ENCODE peak calls at places on chromosomes 6 and 20, in five cellular contexts. N is IMR-90, F is HepG2, H is H1, Y is K562. E is an unnamed sample.

GRCh38 chr6:135225911-135226310 is 44.8 kb downstream of the MYB start:
- DNase-seq in H (no peak), F (no peak), Y (no peak), N (no peak), E (no peak)

GRCh38 chr6:12262236-12263061 is 27.7 kb upstream of the EDN1 start:
- DNase-seq in H (no peak), N (no peak), F (no peak), Y (no peak), E (no peak)

GRCh38 chr6:85498596-85499258 is 48.8 kb downstream of the NT5E start:
- DNase-seq in N (peak), Y (no peak), H (no peak), F (peak), E (no peak)

GRCh38 chr6:15502451-15503345 is 160.1 kb downstream of the DTNBP1 start:
- DNase-seq in N (no peak), H (no peak), Y (no peak), F (no peak), E (no peak)

GRCh38 chr6:6723792-6724318 is 135.3 kb downstream of the LY86 start:
- DNase-seq in H (no peak), Y (no peak), F (peak), N (no peak), E (no peak)

GRCh38 chr20:29298759-29299613 is 1958.5 kb upstream of the DEFB115 start:
- DNase-seq in F (no peak), H (no peak), Y (no peak), N (no peak), E (no peak)

GRCh38 chr20:19120011-19120410 is 92.4 kb upstream of the SLC24A3 start:
- DNase-seq in Y (no peak), F (no peak), H (no peak), N (no peak), E (no peak)

GRCh38 chr6:15904651-15905376 is 224.1 kb upstream of the MYLIP start:
- DNase-seq in Y (no peak), F (no peak), H (no peak), N (no peak), E (no peak)

GRCh38 chr20:59816146-59816743 is 117.2 kb downstream of the SYCP2 start:
- DNase-seq in N (no peak), F (no peak), H (no peak), Y (no peak), E (no peak)

GRCh38 chr6:140669321-140669720 is 1294.9 kb upstream of the CITED2 start:
- DNase-seq in N (peak), F (no peak), Y (no peak), H (no peak), E (no peak)

GRCh38 chr20:17169575-17170136 is 57.2 kb upstream of the PCSK2 start:
- DNase-seq in H (no peak), Y (no peak), N (no peak), F (peak), E (no peak)

GRCh38 chr6:28489366-28490190 is 26.0 kb downstream of the GPX6 start:
- DNase-seq in H (peak), N (peak), Y (peak), F (peak), E (peak)

GRCh38 chr20:298755-299391 is 1.5 kb downstream of the ZCCHC3 start:
- DNase-seq in F (no peak), H (no peak), Y (no peak), N (no peak), E (no peak)

GRCh38 chr6:56417823-56418222 is 170.4 kb upstream of the COL21A1 start:
- DNase-seq in N (no peak), F (peak), H (no peak), Y (no peak), E (no peak)

GRCh38 chr20:44496976-44497375 is 21.3 kb downstream of the TTPAL start:
- DNase-seq in H (no peak), N (peak), F (no peak), Y (no peak), E (peak)

GRCh38 chr20:19710336-19710721 is 47.7 kb upstream of the RIN2 start:
- DNase-seq in Y (no peak), F (no peak), N (no peak), H (no peak), E (peak)

GRCh38 chr6:4612636-4613171 is 163.5 kb upstream of the CDYL start:
- DNase-seq in Y (no peak), H (no peak), F (no peak), N (peak), E (no peak)

GRCh38 chr6:6995328-6995727 is 112.4 kb upstream of the RREB1 start:
- DNase-seq in Y (no peak), H (no peak), N (peak), F (no peak), E (no peak)

GRCh38 chr6:106972500-106972899 is 2.0 kb downstream of the CD24 start:
- DNase-seq in N (no peak), H (no peak), F (no peak), Y (no peak), E (peak)

GRCh38 chr6:112879920-112880413 is 532.8 kb downstream of the RFPL4B start:
- DNase-seq in H (peak), F (peak), Y (peak), N (no peak), E (no peak)

GRCh38 chr20:25676164-25676809 is 20.4 kb downstream of the ZNF337 start:
- DNase-seq in F (peak), H (no peak), N (peak), Y (no peak), E (peak)

GRCh38 chr6:110664933-110665332 is 150.3 kb downstream of the CDK19 start:
- DNase-seq in F (no peak), H (no peak), Y (no peak), N (peak), E (no peak)

GRCh38 chr6:86500035-86500434 is 437.3 kb upstream of the HTR1E start:
- DNase-seq in N (no peak), H (no peak), F (no peak), Y (no peak), E (no peak)

GRCh38 chr6:122749451-122750050 is 30.0 kb upstream of the FABP7 start:
- DNase-seq in F (no peak), N (no peak), Y (no peak), H (no peak), E (no peak)

GRCh38 chr6:18509871-18510643 is 122.9 kb downstream of the RNF144B start:
- DNase-seq in Y (peak), N (no peak), F (no peak), H (no peak), E (no peak)
- TF ChIP-seq USF2 in Y (peak), N (peak), F (no peak), H (no peak), E (no peak)

GRCh38 chr20:38046572-38046971 is 13.0 kb downstream of the RPRD1B start:
- DNase-seq in Y (no peak), F (no peak), H (no peak), N (no peak), E (no peak)
- TF ChIP-seq MAFK in Y (no peak), F (no peak), H (no peak), N (no peak), E (no peak)

DNA sequence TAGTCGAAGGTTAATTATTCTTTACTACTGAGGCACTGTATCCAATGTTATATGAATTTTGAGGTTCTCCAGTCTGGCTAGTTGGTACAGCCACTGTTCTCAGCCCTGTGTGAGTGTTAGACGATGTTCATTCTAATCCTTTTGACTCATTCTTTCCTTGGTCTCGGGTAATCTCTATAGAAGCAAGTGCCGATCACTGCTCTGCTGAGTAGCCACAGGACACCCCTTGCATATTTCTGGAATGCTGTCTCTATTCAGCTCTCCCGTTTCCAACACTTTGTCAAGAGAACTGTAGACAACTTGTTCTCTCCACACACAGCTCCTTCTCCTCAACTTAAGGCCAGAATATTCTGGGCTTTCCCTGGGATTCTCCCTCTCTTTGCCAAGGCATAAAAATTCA is 42.4 kb upstream of the PLCB1 start:
- DNase-seq in N (no peak), F (no peak), Y (no peak), H (no peak), E (no peak)
- TF ChIP-seq RFX5 in N (no peak), F (no peak), Y (no peak), H (no peak), E (no peak)

GRCh38 chr6:75930954-75931689 is 141.3 kb downstream of the IMPG1 start:
- DNase-seq in H (no peak), F (no peak), N (peak), Y (no peak), E (no peak)

GRCh38 chr6:75933387-75933975 is 139.0 kb downstream of the IMPG1 start:
- DNase-seq in N (no peak), F (peak), H (no peak), Y (no peak), E (no peak)

GRCh38 chr6:75935473-75935793 is 137.0 kb downstream of the IMPG1 start:
- DNase-seq in F (no peak), N (no peak), H (no peak), Y (no peak), E (no peak)

GRCh38 chr6:75934643-75935472 is 137.6 kb downstream of the IMPG1 start:
- DNase-seq in H (peak), Y (peak), N (peak), F (peak), E (peak)

DNA sequence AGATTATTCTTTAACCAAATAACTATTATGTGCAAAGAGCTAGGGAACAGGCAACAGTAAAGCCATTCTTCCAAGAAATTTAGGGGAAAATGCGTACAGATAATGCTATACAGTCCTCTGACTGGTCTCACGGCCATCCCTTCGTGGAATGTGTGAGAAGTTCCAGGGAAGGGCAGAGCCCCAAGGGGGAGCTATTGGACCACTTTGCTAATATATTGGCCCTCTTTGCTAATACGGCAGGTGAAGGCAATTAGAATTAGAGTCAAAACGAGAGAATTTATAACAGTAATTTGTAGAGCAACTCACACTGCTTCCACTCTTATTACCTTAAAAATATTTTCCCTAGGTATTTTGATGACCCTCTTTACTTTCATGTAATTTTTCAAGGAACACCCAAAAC is 140.4 kb downstream of the IMPG1 start:
- DNase-seq in F (peak), H (peak), Y (peak), N (peak), E (peak)
- TF ChIP-seq USF2 in F (no peak), H (no peak), Y (no peak), N (no peak), E (no peak)

DNA sequence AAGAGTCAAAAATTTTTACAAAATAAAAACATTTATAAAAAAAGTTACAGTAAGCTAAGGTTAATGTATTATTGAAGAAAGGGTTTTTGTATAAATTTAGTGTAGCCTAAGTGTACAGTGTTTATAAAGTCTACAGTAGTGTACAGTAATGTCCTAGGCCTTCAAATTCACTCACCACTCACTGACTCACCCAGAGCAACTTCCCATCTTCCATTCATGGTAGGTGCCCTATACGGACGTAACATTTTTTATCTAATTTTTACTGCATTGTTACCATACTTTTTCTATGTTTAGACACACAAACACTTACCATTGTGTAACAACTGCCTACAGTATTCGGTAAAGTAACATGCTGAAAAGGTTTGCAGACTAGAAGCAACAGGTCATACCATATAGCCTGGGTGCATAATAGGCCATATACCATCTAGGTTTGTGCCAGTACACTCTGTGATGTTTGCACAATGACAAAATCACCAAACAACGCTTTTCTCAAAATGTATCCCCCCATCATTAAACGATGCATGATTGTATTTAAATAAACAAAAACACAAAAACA is 6.0 kb downstream of the MTFR2 start:
- DNase-seq in H (no peak), F (no peak), Y (no peak), N (peak), E (no peak)
- TF ChIP-seq MAFK in H (no peak), F (no peak), Y (no peak), N (no peak), E (no peak)

GRCh38 chr6:36751091-36751490 is 53.5 kb downstream of the RAB44 start:
- DNase-seq in H (no peak), N (peak), F (no peak), Y (no peak), E (no peak)
- TF ChIP-seq RFX5 in H (no peak), N (no peak), F (no peak), Y (no peak), E (no peak)

GRCh38 chr20:46774943-46775560 is 65.6 kb downstream of the SLC2A10 start:
- DNase-seq in N (no peak), F (no peak), Y (no peak), H (no peak), E (no peak)

GRCh38 chr20:46770330-46771194 is 61.1 kb downstream of the SLC2A10 start:
- DNase-seq in Y (no peak), N (peak), F (no peak), H (no peak), E (no peak)

GRCh38 chr20:46771195-46771588 is 61.7 kb downstream of the SLC2A10 start:
- DNase-seq in F (no peak), H (no peak), N (no peak), Y (no peak), E (no peak)

GRCh38 chr20:46773680-46774079 is 64.2 kb downstream of the SLC2A10 start:
- DNase-seq in N (no peak), Y (no peak), F (no peak), H (no peak), E (no peak)

DNA sequence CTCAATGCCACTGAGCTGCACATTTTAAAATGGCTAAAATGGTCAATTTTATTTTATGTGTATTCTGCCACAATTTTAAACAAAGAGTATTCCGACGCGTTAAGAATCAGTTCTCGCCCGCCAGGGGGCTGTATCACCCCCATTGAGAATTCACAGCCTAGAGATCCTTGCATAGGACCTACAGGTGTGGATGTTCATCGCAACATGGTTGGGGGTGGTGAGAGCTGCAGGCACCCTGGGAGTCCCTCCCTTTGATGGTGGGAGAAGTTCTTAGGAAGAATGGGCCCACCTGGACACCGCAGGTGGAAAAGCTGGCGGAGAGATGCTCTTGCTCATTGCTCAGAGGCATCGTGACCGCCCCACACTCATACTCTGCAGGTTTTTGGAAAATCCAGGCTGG is 63.5 kb downstream of the SLC2A10 start:
- DNase-seq in Y (peak), H (no peak), F (peak), N (no peak), E (no peak)
- TF ChIP-seq USF2 in Y (no peak), H (no peak), F (no peak), N (no peak), E (no peak)

DNA sequence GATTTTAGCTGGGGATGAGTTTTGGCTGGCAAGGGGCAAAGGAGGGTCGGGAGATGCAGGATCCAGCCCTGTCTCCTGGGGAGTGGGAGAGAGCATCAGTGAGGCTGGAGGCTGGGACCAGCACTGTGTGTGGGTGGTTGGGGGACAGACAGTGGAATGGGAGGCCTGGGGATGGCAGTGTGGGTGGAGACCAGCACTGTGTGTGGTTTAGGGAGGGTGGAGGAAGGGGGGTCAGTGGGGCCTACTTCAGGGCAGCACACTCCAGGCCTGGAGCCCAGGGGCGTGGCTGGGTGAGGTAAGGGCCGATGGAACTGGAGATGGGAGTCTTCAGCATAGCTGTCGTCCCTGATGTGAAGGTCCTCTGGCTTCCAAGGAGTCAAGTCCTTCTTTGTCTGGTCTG is 18.7 kb downstream of the KCNK17 start:
- DNase-seq in H (no peak), F (no peak), N (no peak), Y (peak), E (no peak)
- TF ChIP-seq MAFK in H (no peak), F (no peak), N (no peak), Y (no peak), E (no peak)

GRCh38 chr6:34964564-34964963 is 75.5 kb downstream of the ANKS1A start:
- DNase-seq in F (no peak), Y (no peak), H (no peak), N (no peak), E (no peak)
- TF ChIP-seq RFX5 in F (no peak), Y (no peak), H (no peak), N (no peak), E (no peak)

DNA sequence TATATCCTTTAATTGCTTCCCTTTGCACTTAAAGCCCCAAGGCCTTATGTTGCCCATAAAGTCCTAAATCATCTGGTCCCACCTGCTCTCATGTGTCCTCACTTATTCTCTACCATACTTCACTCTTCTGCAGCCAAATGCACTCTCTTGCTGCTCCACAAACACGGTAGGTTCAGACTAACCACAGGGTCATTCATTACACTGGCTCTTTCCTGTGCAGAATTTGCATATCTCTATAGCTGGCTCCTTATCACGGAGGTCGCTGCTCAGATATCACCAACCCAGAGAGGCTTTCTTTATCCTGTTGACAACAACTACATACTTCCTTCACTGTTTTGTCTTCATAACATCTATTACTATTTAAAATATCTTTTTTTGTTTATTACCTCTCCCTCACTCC is 86.8 kb downstream of the MOXD1 start:
- DNase-seq in F (no peak), H (no peak), N (no peak), Y (no peak), E (no peak)
- TF ChIP-seq USF2 in F (no peak), H (no peak), N (no peak), Y (no peak), E (no peak)